ENCODE peak calls at places on chromosomes 3 and 15, in four cellular contexts. One of them, this sample, is unnamed.

GRCh38 chr3:113005622-113006021 is 14.8 kb downstream of the GTPBP8 start:
- DNase-seq in HepG2: no peak
- DNase-seq in K562: no peak
- DNase-seq in WTC11: no peak
- DNase-seq in this sample: no peak

GRCh38 chr3:41997702-41998551 is 36.0 kb upstream of the ULK4 start:
- DNase-seq in HepG2: no peak
- DNase-seq in K562: peak
- DNase-seq in WTC11: peak
- DNase-seq in this sample: no peak

GRCh38 chr15:73601449-73602425 is 31.5 kb downstream of the NPTN start:
- DNase-seq in HepG2: peak
- DNase-seq in K562: peak
- DNase-seq in WTC11: no peak
- DNase-seq in this sample: no peak

GRCh38 chr15:94287794-94288246 is 56.5 kb downstream of the MCTP2 start:
- DNase-seq in HepG2: no peak
- DNase-seq in K562: no peak
- DNase-seq in WTC11: no peak
- DNase-seq in this sample: peak

GRCh38 chr15:51077565-51078153 is 17.0 kb downstream of the TNFAIP8L3 start:
- DNase-seq in HepG2: no peak
- DNase-seq in K562: peak
- DNase-seq in WTC11: peak
- DNase-seq in this sample: peak

GRCh38 chr15:100211855-100212850 is 129.6 kb downstream of the ADAMTS17 start:
- DNase-seq in HepG2: peak
- DNase-seq in K562: no peak
- DNase-seq in WTC11: no peak
- DNase-seq in this sample: no peak

GRCh38 chr15:93180128-93180527 is 91.1 kb upstream of the RGMA start:
- DNase-seq in HepG2: no peak
- DNase-seq in K562: no peak
- DNase-seq in WTC11: no peak
- DNase-seq in this sample: no peak

GRCh38 chr15:52295421-52295991 is at the start of gene MYO5C:
- DNase-seq in HepG2: peak
- DNase-seq in K562: no peak
- DNase-seq in WTC11: peak
- DNase-seq in this sample: no peak

GRCh38 chr3:4778740-4779139 is 200.5 kb upstream of the BHLHE40 start:
- DNase-seq in HepG2: no peak
- DNase-seq in K562: no peak
- DNase-seq in WTC11: no peak
- DNase-seq in this sample: no peak

GRCh38 chr15:68797589-68798377 is 22.9 kb downstream of the ANP32A start:
- DNase-seq in HepG2: no peak
- DNase-seq in K562: peak
- DNase-seq in WTC11: no peak
- DNase-seq in this sample: no peak

GRCh38 chr3:123767020-123767394 is 117.1 kb downstream of the MYLK start:
- DNase-seq in HepG2: no peak
- DNase-seq in K562: no peak
- DNase-seq in WTC11: no peak
- DNase-seq in this sample: no peak

GRCh38 chr15:35657679-35658201 is 111.8 kb upstream of the DPH6 start:
- DNase-seq in HepG2: no peak
- DNase-seq in K562: no peak
- DNase-seq in WTC11: no peak
- DNase-seq in this sample: no peak

GRCh38 chr3:174125267-174125844 is 727.8 kb downstream of the NLGN1 start:
- DNase-seq in HepG2: peak
- DNase-seq in K562: no peak
- DNase-seq in WTC11: peak
- DNase-seq in this sample: no peak

GRCh38 chr3:4343258-4343657 is 40.1 kb downstream of the SETMAR start:
- DNase-seq in HepG2: no peak
- DNase-seq in K562: peak
- DNase-seq in WTC11: no peak
- DNase-seq in this sample: no peak

GRCh38 chr15:95375281-95375680 is 955.2 kb upstream of the NR2F2 start:
- DNase-seq in HepG2: no peak
- DNase-seq in K562: no peak
- DNase-seq in WTC11: no peak
- DNase-seq in this sample: no peak

GRCh38 chr15:60115579-60116415 is 111.7 kb downstream of the FOXB1 start:
- DNase-seq in HepG2: no peak
- DNase-seq in K562: no peak
- DNase-seq in WTC11: no peak
- DNase-seq in this sample: no peak

GRCh38 chr3:45677045-45677436 is 12.2 kb upstream of the SACM1L start:
- DNase-seq in HepG2: peak
- DNase-seq in K562: no peak
- DNase-seq in WTC11: no peak
- DNase-seq in this sample: no peak

GRCh38 chr3:30421261-30421660 is 185.1 kb upstream of the TGFBR2 start:
- DNase-seq in HepG2: no peak
- DNase-seq in K562: no peak
- DNase-seq in WTC11: no peak
- DNase-seq in this sample: no peak

GRCh38 chr3:8742921-8743605 is 9.5 kb downstream of the CAV3 start:
- DNase-seq in HepG2: no peak
- DNase-seq in K562: no peak
- DNase-seq in WTC11: no peak
- DNase-seq in this sample: no peak

GRCh38 chr15:35206060-35206675 is 121.1 kb upstream of the NANOGP8 start:
- DNase-seq in HepG2: peak
- DNase-seq in K562: peak
- DNase-seq in WTC11: no peak
- DNase-seq in this sample: no peak

GRCh38 chr3:86988235-86988634 is 2.7 kb downstream of the VGLL3 start:
- DNase-seq in HepG2: no peak
- DNase-seq in K562: no peak
- DNase-seq in WTC11: no peak
- DNase-seq in this sample: no peak

GRCh38 chr3:65786891-65787290 is 251.8 kb downstream of the MAGI1 start:
- DNase-seq in HepG2: no peak
- DNase-seq in K562: no peak
- DNase-seq in WTC11: no peak
- DNase-seq in this sample: no peak

GRCh38 chr3:132682201-132682600 is 22.1 kb downstream of the UBA5 start:
- DNase-seq in HepG2: no peak
- DNase-seq in K562: no peak
- DNase-seq in WTC11: no peak
- DNase-seq in this sample: no peak

GRCh38 chr3:48694610-48695051 is 8.9 kb upstream of the NCKIPSD start:
- DNase-seq in HepG2: no peak
- DNase-seq in K562: no peak
- DNase-seq in WTC11: no peak
- DNase-seq in this sample: no peak

GRCh38 chr3:179933079-179933478 is 103.7 kb downstream of the PEX5L start:
- DNase-seq in HepG2: no peak
- DNase-seq in K562: no peak
- DNase-seq in WTC11: no peak
- DNase-seq in this sample: no peak

GRCh38 chr3:183548262-183548769 is 7.2 kb downstream of the KLHL6 start:
- DNase-seq in HepG2: no peak
- DNase-seq in K562: no peak
- DNase-seq in WTC11: peak
- DNase-seq in this sample: no peak

DNA sequence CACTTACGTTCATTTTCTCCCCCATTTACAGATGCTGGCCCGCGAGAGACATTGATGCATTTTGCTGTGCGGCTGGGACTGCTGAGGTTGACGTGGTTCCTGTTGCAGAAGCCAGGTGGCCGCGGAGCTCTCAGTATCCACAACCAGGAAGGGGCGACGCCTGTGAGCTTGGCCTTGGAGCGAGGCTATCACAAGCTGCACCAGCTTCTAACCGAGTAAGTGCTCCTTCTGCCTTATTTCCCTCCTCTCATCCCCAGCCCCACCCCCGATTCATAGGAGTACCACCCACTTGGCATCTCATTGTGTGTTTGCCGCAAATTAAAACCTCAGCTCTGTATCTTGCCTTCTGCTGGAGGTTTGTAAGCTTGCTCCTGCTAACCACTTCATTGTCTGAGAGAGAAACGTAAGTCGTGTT is 163.3 kb downstream of the AKAP13 start:
- DNase-seq in HepG2: no peak
- DNase-seq in K562: no peak
- DNase-seq in WTC11: peak
- DNase-seq in this sample: no peak
- TF ChIP-seq CREM in HepG2: no peak
- TF ChIP-seq CREM in K562: no peak
- TF ChIP-seq CREM in WTC11: no peak
- TF ChIP-seq CREM in this sample: no peak

GRCh38 chr15:44034933-44035624 is 160.0 kb downstream of the FRMD5 start:
- DNase-seq in HepG2: no peak
- DNase-seq in K562: no peak
- DNase-seq in WTC11: no peak
- DNase-seq in this sample: no peak

GRCh38 chr15:44035781-44036699 is 159.0 kb downstream of the FRMD5 start:
- DNase-seq in HepG2: no peak
- DNase-seq in K562: no peak
- DNase-seq in WTC11: no peak
- DNase-seq in this sample: no peak

GRCh38 chr15:44029940-44030568 is 165.0 kb downstream of the FRMD5 start:
- DNase-seq in HepG2: no peak
- DNase-seq in K562: no peak
- DNase-seq in WTC11: no peak
- DNase-seq in this sample: no peak

GRCh38 chr15:44034334-44034733 is 160.7 kb downstream of the FRMD5 start:
- DNase-seq in HepG2: no peak
- DNase-seq in K562: no peak
- DNase-seq in WTC11: no peak
- DNase-seq in this sample: no peak

DNA sequence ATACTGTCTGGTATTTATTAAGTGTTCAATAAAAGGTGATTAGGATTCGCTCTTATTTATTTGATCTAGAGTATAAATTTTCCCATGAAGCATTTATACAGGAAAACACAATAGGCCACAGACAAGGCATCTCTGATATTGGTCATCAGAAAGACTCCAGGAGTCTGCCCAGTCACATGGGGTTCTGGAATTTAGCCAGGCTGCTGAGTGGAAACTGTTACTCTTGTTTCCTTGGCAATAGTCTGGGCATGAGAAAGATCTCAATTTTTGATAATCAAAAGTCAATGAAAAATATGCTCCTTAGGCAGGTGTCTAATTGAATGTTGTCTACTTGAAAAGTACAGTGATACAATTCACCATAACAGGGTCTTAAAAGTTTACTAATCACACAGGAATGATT is 161.2 kb downstream of the FRMD5 start:
- DNase-seq in HepG2: no peak
- DNase-seq in K562: no peak
- DNase-seq in WTC11: no peak
- DNase-seq in this sample: no peak
- TF ChIP-seq CREM in HepG2: no peak
- TF ChIP-seq CREM in K562: no peak
- TF ChIP-seq CREM in WTC11: no peak
- TF ChIP-seq CREM in this sample: no peak

GRCh38 chr3:27358372-27358771 is 10.8 kb downstream of the NEK10 start:
- DNase-seq in HepG2: no peak
- DNase-seq in K562: no peak
- DNase-seq in WTC11: no peak
- DNase-seq in this sample: no peak

GRCh38 chr3:27360113-27361078 is 8.8 kb downstream of the NEK10 start:
- DNase-seq in HepG2: peak
- DNase-seq in K562: no peak
- DNase-seq in WTC11: no peak
- DNase-seq in this sample: no peak

GRCh38 chr3:27354588-27355203 is 14.5 kb downstream of the NEK10 start:
- DNase-seq in HepG2: no peak
- DNase-seq in K562: no peak
- DNase-seq in WTC11: no peak
- DNase-seq in this sample: no peak

GRCh38 chr3:27356976-27357375 is 12.2 kb downstream of the NEK10 start:
- DNase-seq in HepG2: no peak
- DNase-seq in K562: no peak
- DNase-seq in WTC11: no peak
- DNase-seq in this sample: no peak

DNA sequence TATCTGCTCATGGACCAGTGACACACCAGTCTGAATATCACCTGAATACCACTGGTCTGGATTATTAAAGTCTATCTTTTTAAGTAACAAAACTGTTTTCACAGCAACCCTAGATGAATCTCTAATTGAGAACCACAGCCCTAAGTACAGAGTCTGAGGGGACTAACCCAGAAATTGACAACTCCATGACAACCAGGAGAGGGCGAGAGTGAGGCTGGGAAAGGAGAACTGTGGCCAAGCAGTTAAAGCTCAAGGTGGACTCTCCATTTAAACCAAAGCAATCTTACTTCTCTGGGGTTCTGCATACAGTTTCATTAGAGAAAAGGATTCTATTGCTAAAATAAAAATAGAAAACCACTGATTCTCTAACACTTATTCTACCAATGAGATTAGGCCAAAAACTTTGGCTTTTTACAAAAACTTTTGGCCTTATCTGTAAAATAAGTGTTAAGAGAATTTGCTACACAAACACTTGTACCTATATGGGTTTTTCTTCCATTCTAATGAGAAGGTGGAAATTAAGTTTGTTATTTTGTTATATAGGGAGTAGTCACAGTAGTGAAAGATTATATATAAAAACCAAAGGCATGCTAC is 11.4 kb downstream of the NEK10 start:
- DNase-seq in HepG2: peak
- DNase-seq in K562: peak
- DNase-seq in WTC11: peak
- DNase-seq in this sample: no peak
- TF ChIP-seq CREM in HepG2: no peak
- TF ChIP-seq CREM in K562: no peak
- TF ChIP-seq CREM in WTC11: no peak
- TF ChIP-seq CREM in this sample: no peak

DNA sequence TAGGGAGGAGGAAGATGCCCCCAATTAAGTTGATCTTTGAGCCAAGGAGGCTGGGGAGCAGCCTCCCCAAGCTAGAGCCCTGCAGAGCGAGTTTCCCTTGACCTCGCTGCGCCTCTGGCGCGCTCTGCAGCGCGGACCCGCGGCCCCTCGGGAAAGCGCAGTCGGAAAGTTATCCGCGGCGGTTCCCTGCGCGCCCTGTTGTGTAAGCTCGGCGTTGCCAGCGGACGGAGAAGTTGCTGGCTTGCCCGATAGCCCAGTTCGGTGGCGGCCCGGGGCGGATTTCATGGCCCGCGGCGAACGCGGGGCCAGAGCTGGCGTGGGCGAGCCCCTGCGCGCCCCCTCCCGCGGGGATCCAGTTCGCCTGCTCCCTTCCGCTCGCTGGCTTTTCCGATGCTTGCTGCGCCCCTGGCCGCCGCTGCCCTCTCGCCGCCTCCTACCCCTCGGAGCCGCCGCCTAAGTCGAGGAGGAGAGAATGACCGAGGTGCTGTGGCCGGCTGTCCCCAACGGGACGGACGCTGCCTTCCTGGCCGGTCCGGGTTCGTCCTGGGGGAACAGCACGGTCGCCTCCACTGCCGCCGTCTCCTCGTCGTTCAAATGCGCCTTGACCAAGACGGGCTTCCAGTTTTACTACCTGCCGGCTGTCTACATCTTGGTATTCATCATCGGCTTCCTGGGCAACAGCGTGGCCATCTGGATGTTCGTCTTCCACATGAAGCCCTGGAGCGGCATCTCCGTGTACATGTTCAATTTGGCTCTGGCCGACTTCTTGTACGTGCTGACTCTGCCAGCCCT is 576 bp downstream of the P2RY1 start:
- DNase-seq in HepG2: no peak
- DNase-seq in K562: peak
- DNase-seq in WTC11: peak
- DNase-seq in this sample: no peak
- TF ChIP-seq CREM in HepG2: no peak
- TF ChIP-seq CREM in K562: peak
- TF ChIP-seq CREM in WTC11: no peak
- TF ChIP-seq CREM in this sample: no peak

This sample was measured in GM12878.